ENCODE peak calls at places on chromosomes 16 and 17, in five cellular contexts. U is NB4, Z is GM12865, Q is AG09319, K is neural progenitor cell. O is an unnamed sample.

GRCh38 chr16:66254751-66255150 is 111.7 kb upstream of the CDH5 start:
- DNase-seq in U (no peak), Z (no peak), Q (no peak), K (no peak), O (peak; percentile 83)

GRCh38 chr16:51431517-51432241 is 280.6 kb upstream of the SALL1 start:
- DNase-seq in U (peak; percentile 79), Z (no peak), Q (peak; percentile 93), K (peak; percentile 26), O (peak; percentile 91)

GRCh38 chr17:4318186-4318585 is 48.3 kb downstream of the UBE2G1 start:
- DNase-seq in U (no peak), Z (no peak), Q (no peak), K (no peak), O (no peak)

GRCh38 chr17:72423718-72424117 is 302.9 kb downstream of the SOX9 start:
- DNase-seq in U (no peak), Z (peak; percentile 86), Q (no peak), K (no peak), O (no peak)

GRCh38 chr17:30396612-30397011 is 17.9 kb downstream of the CPD start:
- DNase-seq in U (no peak), Z (no peak), Q (no peak), K (no peak), O (no peak)

GRCh38 chr16:86325895-86326294 is 184.4 kb upstream of the FOXF1 start:
- DNase-seq in U (no peak), Z (no peak), Q (no peak), K (no peak), O (no peak)

GRCh38 chr16:48156790-48157209 is 1.0 kb upstream of the ABCC12 start:
- DNase-seq in U (peak; percentile 84), Z (peak; percentile 83), Q (peak; percentile 47), K (peak; percentile 78), O (peak; percentile 80)

GRCh38 chr17:51860934-51861561 is 297.5 kb downstream of the CA10 start:
- DNase-seq in U (peak; percentile 53), Z (peak; percentile 45), Q (no peak), K (peak; percentile 83), O (no peak)

GRCh38 chr16:4160663-4161436 is 44.6 kb upstream of the ADCY9 start:
- DNase-seq in U (peak; percentile 49), Z (no peak), Q (no peak), K (no peak), O (peak; percentile 16)

GRCh38 chr17:31458829-31459228 is 67.4 kb downstream of the RAB11FIP4 start:
- DNase-seq in U (no peak), Z (no peak), Q (no peak), K (no peak), O (no peak)

GRCh38 chr17:3730881-3731429 is 7.3 kb downstream of the HASPIN start:
- DNase-seq in U (no peak), Z (no peak), Q (no peak), K (no peak), O (no peak)

GRCh38 chr16:65117701-65118448 is 4.0 kb downstream of the CDH11 start:
- DNase-seq in U (peak; percentile 68), Z (peak; percentile 63), Q (peak; percentile 64), K (peak; percentile 86), O (peak; percentile 90)

GRCh38 chr17:76246080-76247066 is 6.1 kb upstream of the RNF157 start:
- DNase-seq in U (peak; percentile 96), Z (peak; percentile 99), Q (no peak), K (no peak), O (peak; percentile 56)

GRCh38 chr17:72030067-72030899 is 90.5 kb upstream of the SOX9 start:
- DNase-seq in U (peak; percentile 11), Z (peak; percentile 83), Q (peak; percentile 43), K (peak; percentile 83), O (peak; percentile 28)

GRCh38 chr16:79698341-79698753 is 97.8 kb upstream of the MAF start:
- DNase-seq in U (no peak), Z (no peak), Q (peak; percentile 43), K (no peak), O (peak; percentile 89)

GRCh38 chr16:50193594-50193993 is 40.5 kb downstream of the TENT4B start:
- DNase-seq in U (no peak), Z (no peak), Q (no peak), K (no peak), O (no peak)

GRCh38 chr17:17021194-17021863 is 20.9 kb upstream of the MPRIP start:
- DNase-seq in U (no peak), Z (no peak), Q (no peak), K (peak; percentile 82), O (no peak)

GRCh38 chr17:45848405-45848804 is 3.7 kb downstream of the SPPL2C start:
- DNase-seq in U (no peak), Z (no peak), Q (no peak), K (no peak), O (no peak)

GRCh38 chr16:50254072-50254471 is 12.3 kb upstream of the ADCY7 start:
- DNase-seq in U (no peak), Z (no peak), Q (no peak), K (no peak), O (no peak)

GRCh38 chr17:39014795-39015545 is 47.8 kb upstream of the FBXO47 start:
- DNase-seq in U (peak; percentile 93), Z (no peak), Q (no peak), K (no peak), O (no peak)

GRCh38 chr16:30113031-30113710 is at the start of gene GDPD3:
- DNase-seq in U (no peak), Z (no peak), Q (no peak), K (peak; percentile 39), O (no peak)

GRCh38 chr16:81636298-81636960 is 142.7 kb upstream of the PLCG2 start:
- DNase-seq in U (peak; percentile 88), Z (no peak), Q (no peak), K (no peak), O (no peak)

GRCh38 chr16:24075302-24075701 is 180.8 kb upstream of the CACNG3 start:
- DNase-seq in U (no peak), Z (no peak), Q (no peak), K (no peak), O (no peak)

GRCh38 chr16:13909069-13909468 is 10.9 kb upstream of the ERCC4 start:
- DNase-seq in U (no peak), Z (no peak), Q (no peak), K (no peak), O (no peak)

GRCh38 chr17:47956818-47957590 is 679 bp downstream of the PRR15L start:
- DNase-seq in U (peak; percentile 60), Z (no peak), Q (no peak), K (no peak), O (no peak)

GRCh38 chr17:41537990-41538389 is 9.9 kb upstream of the KRT19 start:
- DNase-seq in U (no peak), Z (no peak), Q (no peak), K (no peak), O (peak; percentile 41)

GRCh38 chr17:19578545-19578944 is 44.9 kb downstream of the SLC47A1 start:
- DNase-seq in U (no peak), Z (no peak), Q (no peak), K (peak; percentile 9), O (no peak)

GRCh38 chr16:3645504-3646347 is 8.8 kb upstream of the DNASE1 start:
- DNase-seq in U (no peak), Z (no peak), Q (no peak), K (peak; percentile 83), O (peak; percentile 82)

GRCh38 chr16:58732545-58733247 is 1.4 kb downstream of the GOT2 start:
- DNase-seq in U (peak; percentile 61), Z (peak; percentile 60), Q (no peak), K (no peak), O (no peak)

GRCh38 chr16:49856741-49857330 is 924 bp upstream of the ZNF423 start:
- DNase-seq in U (peak; percentile 60), Z (peak; percentile 51), Q (peak; percentile 29), K (peak; percentile 93), O (peak; percentile 65)

GRCh38 chr16:89489040-89489721 is 1.2 kb downstream of the ANKRD11 start:
- DNase-seq in U (peak; percentile 99), Z (peak; percentile 95), Q (peak; percentile 94), K (peak; percentile 86), O (peak; percentile 96)

GRCh38 chr16:47817048-47817447 is 338.7 kb downstream of the ABCC12 start:
- DNase-seq in U (no peak), Z (no peak), Q (no peak), K (no peak), O (no peak)

GRCh38 chr17:61205931-61206330 is 193.7 kb upstream of the TBX2 start:
- DNase-seq in U (no peak), Z (no peak), Q (no peak), K (no peak), O (no peak)

GRCh38 chr17:38748329-38749221 is at the start of gene PCGF2:
- DNase-seq in U (no peak), Z (peak; percentile 74), Q (peak; percentile 66), K (peak; percentile 97), O (peak; percentile 89)

GRCh38 chr17:74842599-74843351 is 16.9 kb downstream of the GRIN2C start:
- DNase-seq in U (peak; percentile 36), Z (peak; percentile 23), Q (no peak), K (peak; percentile 89), O (peak; percentile 57)
- TF ChIP-seq CTCF in U (peak; percentile 35), Z (peak; percentile 17), Q (peak; percentile 39), K (peak; percentile 58), O (peak; percentile 49)

DNA sequence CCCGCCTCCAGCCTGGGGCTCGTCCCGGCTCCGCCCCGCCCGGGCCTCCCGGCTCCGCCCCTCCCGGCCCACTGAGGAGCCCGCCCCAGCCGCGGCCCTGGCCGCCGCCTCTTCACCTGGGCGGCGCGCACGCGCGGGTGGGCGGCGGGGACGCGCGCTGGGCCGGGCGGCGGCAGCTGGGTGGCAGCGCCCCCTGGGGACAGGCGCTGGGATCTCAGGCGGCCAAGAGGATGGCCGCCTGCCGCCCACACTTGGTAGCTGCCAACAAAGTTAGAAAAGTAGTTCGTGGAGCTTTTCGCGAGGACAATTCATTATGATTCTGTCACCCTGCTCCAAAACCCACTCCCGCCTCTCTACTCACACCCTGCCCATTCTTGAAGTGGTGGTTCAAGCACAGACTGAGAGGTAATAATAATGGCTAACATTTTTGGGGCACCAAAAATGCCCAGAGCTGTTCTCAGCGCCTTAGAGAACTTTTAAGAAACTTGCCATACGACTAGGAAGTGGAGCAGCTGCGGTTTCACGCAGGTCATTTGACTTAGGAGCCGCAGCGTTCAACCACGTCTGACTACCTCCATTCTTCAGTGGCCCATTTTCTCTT is 340 bp upstream of the MYO1D start:
- DNase-seq in U (peak; percentile 85), Z (peak; percentile 94), Q (peak; percentile 71), K (peak; percentile 97), O (peak; percentile 87)
- TF ChIP-seq CTCF in U (peak; percentile 71), Z (peak; percentile 85), Q (peak; percentile 66), K (peak; percentile 70), O (peak; percentile 79)

GRCh38 chr17:55324296-55324978 is 59.7 kb downstream of the HLF start:
- DNase-seq in U (no peak), Z (no peak), Q (no peak), K (no peak), O (no peak)
- TF ChIP-seq CTCF in U (no peak), Z (no peak), Q (no peak), K (no peak), O (no peak)

GRCh38 chr17:77891602-77892001 is 66.9 kb upstream of the TNRC6C start:
- DNase-seq in U (no peak), Z (no peak), Q (no peak), K (no peak), O (no peak)

GRCh38 chr17:77893144-77894044 is 65.1 kb upstream of the TNRC6C start:
- DNase-seq in U (no peak), Z (no peak), Q (no peak), K (no peak), O (no peak)

GRCh38 chr17:77894126-77894956 is 64.2 kb upstream of the TNRC6C start:
- DNase-seq in U (no peak), Z (no peak), Q (no peak), K (peak; percentile 1), O (no peak)

GRCh38 chr17:77892031-77892430 is 66.5 kb upstream of the TNRC6C start:
- DNase-seq in U (no peak), Z (no peak), Q (no peak), K (no peak), O (no peak)

GRCh38 chr17:77892469-77893143 is 65.9 kb upstream of the TNRC6C start:
- DNase-seq in U (no peak), Z (no peak), Q (no peak), K (peak; percentile 82), O (no peak)
- TF ChIP-seq CTCF in U (peak; percentile 39), Z (peak; percentile 36), Q (no peak), K (peak; percentile 80), O (peak; percentile 23)